ENCODE peak calls at places on chromosomes 11 and 22, in six cellular contexts. One of them, this sample, is unnamed.

GRCh38 chr11:134055029-134055428 is 13.8 kb upstream of the JAM3 start:
- DNase-seq in HepG2: no peak
- DNase-seq in H1: peak
- DNase-seq in GM12878: no peak
- DNase-seq in K562: no peak
- DNase-seq in GM12891: no peak
- DNase-seq in this sample: no peak

GRCh38 chr11:14075118-14075601 is 112.6 kb downstream of the SPON1 start:
- DNase-seq in H1: no peak
- DNase-seq in GM12878: no peak
- DNase-seq in K562: no peak
- DNase-seq in HepG2: no peak
- DNase-seq in GM12891: no peak
- DNase-seq in this sample: no peak

GRCh38 chr11:17839973-17840611 is 105.5 kb downstream of the KCNC1 start:
- DNase-seq in HepG2: no peak
- DNase-seq in GM12878: no peak
- DNase-seq in GM12891: no peak
- DNase-seq in H1: no peak
- DNase-seq in K562: no peak
- DNase-seq in this sample: no peak

GRCh38 chr11:92765965-92766371 is 203.5 kb upstream of the MTNR1B start:
- DNase-seq in GM12878: no peak
- DNase-seq in H1: peak
- DNase-seq in HepG2: no peak
- DNase-seq in GM12891: no peak
- DNase-seq in K562: no peak
- DNase-seq in this sample: no peak

GRCh38 chr11:124424384-124424921 is at the start of gene OR8B4:
- DNase-seq in HepG2: no peak
- DNase-seq in GM12878: no peak
- DNase-seq in H1: no peak
- DNase-seq in GM12891: no peak
- DNase-seq in K562: no peak
- DNase-seq in this sample: no peak

GRCh38 chr11:17408641-17409040 is 20.2 kb upstream of the KCNJ11 start:
- DNase-seq in GM12878: no peak
- DNase-seq in H1: no peak
- DNase-seq in GM12891: no peak
- DNase-seq in HepG2: no peak
- DNase-seq in K562: no peak
- DNase-seq in this sample: no peak

GRCh38 chr11:12769834-12770345 is 95.7 kb downstream of the TEAD1 start:
- DNase-seq in GM12878: no peak
- DNase-seq in H1: no peak
- DNase-seq in GM12891: no peak
- DNase-seq in HepG2: no peak
- DNase-seq in K562: no peak
- DNase-seq in this sample: no peak

GRCh38 chr11:92978226-92979111 is 9.0 kb downstream of the MTNR1B start:
- DNase-seq in HepG2: no peak
- DNase-seq in K562: no peak
- DNase-seq in H1: no peak
- DNase-seq in GM12878: no peak
- DNase-seq in GM12891: no peak
- DNase-seq in this sample: no peak

GRCh38 chr11:108003623-108004022 is 5.1 kb upstream of the CUL5 start:
- DNase-seq in HepG2: no peak
- DNase-seq in GM12891: no peak
- DNase-seq in H1: no peak
- DNase-seq in K562: no peak
- DNase-seq in GM12878: no peak
- DNase-seq in this sample: no peak

GRCh38 chr11:115222218-115222862 is 281.9 kb downstream of the CADM1 start:
- DNase-seq in H1: no peak
- DNase-seq in GM12891: peak
- DNase-seq in K562: peak
- DNase-seq in GM12878: peak
- DNase-seq in HepG2: peak
- DNase-seq in this sample: peak

GRCh38 chr22:17234144-17234623 is 14.9 kb upstream of the ADA2 start:
- DNase-seq in GM12891: no peak
- DNase-seq in H1: peak
- DNase-seq in K562: no peak
- DNase-seq in GM12878: no peak
- DNase-seq in HepG2: no peak
- DNase-seq in this sample: no peak

GRCh38 chr22:26658671-26659478 is 1.5 kb downstream of the MIAT start:
- DNase-seq in K562: peak
- DNase-seq in H1: peak
- DNase-seq in GM12878: no peak
- DNase-seq in HepG2: no peak
- DNase-seq in GM12891: peak
- DNase-seq in this sample: peak

GRCh38 chr22:23289851-23290724 is 109.8 kb downstream of the BCR start:
- DNase-seq in H1: peak
- DNase-seq in GM12878: no peak
- DNase-seq in GM12891: peak
- DNase-seq in K562: peak
- DNase-seq in HepG2: peak
- DNase-seq in this sample: peak

GRCh38 chr22:46000081-46001027 is 23.4 kb upstream of the WNT7B start:
- DNase-seq in HepG2: no peak
- DNase-seq in H1: no peak
- DNase-seq in K562: no peak
- DNase-seq in GM12891: no peak
- DNase-seq in GM12878: no peak
- DNase-seq in this sample: no peak

GRCh38 chr11:116263020-116263419 is 509.8 kb downstream of the BUD13 start:
- DNase-seq in K562: no peak
- DNase-seq in HepG2: no peak
- DNase-seq in GM12891: no peak
- DNase-seq in GM12878: no peak
- DNase-seq in H1: no peak
- DNase-seq in this sample: no peak

GRCh38 chr22:25900880-25901279 is 158.9 kb downstream of the MYO18B start:
- DNase-seq in HepG2: no peak
- DNase-seq in GM12878: no peak
- DNase-seq in GM12891: no peak
- DNase-seq in H1: no peak
- DNase-seq in K562: peak
- DNase-seq in this sample: no peak

GRCh38 chr11:36196476-36197099 is 92.6 kb downstream of the COMMD9 start:
- DNase-seq in K562: no peak
- DNase-seq in GM12891: no peak
- DNase-seq in HepG2: no peak
- DNase-seq in H1: no peak
- DNase-seq in GM12878: no peak
- DNase-seq in this sample: no peak

GRCh38 chr11:45159781-45160365 is 13.4 kb downstream of the PRDM11 start:
- DNase-seq in GM12878: no peak
- DNase-seq in HepG2: no peak
- DNase-seq in H1: no peak
- DNase-seq in K562: no peak
- DNase-seq in GM12891: no peak
- DNase-seq in this sample: no peak

DNA sequence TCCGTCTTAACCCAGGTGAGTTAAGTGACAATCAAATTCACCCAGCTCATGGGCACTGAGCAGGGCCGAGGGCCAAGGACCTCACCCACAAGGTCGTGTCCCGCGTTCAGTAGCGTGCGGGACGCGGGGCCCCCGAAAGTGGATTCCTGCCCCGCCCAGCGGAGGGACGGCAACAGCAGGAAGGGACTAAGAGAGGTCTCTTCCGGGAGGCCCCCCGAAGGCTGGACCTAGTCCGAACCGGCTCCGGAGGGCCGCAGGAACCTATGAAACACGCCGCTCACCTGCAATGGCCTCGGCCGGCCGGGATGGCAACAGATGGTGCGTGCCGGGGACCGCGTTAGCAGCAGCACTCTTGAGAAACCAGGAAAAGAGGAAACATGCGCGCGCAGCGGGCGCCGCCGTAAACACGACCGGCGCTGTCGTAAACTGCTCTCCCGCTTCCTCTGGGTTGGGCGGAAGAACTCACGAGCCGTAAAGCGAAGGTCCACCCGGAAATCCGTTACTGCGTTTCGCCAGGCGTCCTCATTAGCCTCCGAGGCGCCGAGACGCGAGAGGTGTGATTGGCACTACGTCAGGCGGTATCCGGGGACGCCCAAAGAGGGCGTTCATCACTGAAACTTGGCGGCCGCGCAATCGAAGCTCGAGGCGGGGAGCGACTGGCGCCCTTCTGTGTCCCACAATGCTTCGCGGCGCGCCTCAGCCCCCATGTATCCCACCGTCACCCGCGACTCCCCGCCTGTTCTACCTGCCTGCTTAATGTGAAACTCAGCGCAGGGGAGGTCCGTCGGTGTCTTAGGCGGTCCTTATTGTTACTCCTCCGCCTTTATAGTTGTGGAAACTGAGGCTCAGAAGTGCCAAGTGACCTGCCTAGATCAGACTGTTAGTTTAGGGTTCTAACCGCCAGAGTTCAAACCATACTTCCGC is at the start of gene EIF3D:
- DNase-seq in GM12878: peak
- DNase-seq in HepG2: peak
- DNase-seq in K562: peak
- DNase-seq in GM12891: peak
- DNase-seq in H1: peak
- DNase-seq in this sample: peak
- TF ChIP-seq POLR2A in GM12878: peak
- TF ChIP-seq POLR2A in HepG2: peak
- TF ChIP-seq POLR2A in K562: peak
- TF ChIP-seq POLR2A in GM12891: peak
- TF ChIP-seq POLR2A in H1: peak
- TF ChIP-seq POLR2A in this sample: peak

GRCh38 chr11:27930946-27931345 is 177.0 kb downstream of the KIF18A start:
- DNase-seq in GM12878: no peak
- DNase-seq in HepG2: no peak
- DNase-seq in K562: no peak
- DNase-seq in GM12891: no peak
- DNase-seq in H1: no peak
- DNase-seq in this sample: no peak
- TF ChIP-seq POLR2AphosphoS5 in GM12878: no peak
- TF ChIP-seq POLR2AphosphoS5 in HepG2: no peak
- TF ChIP-seq POLR2AphosphoS5 in K562: no peak
- TF ChIP-seq POLR2AphosphoS5 in GM12891: no peak
- TF ChIP-seq POLR2AphosphoS5 in H1: no peak
- TF ChIP-seq POLR2AphosphoS5 in this sample: no peak

DNA sequence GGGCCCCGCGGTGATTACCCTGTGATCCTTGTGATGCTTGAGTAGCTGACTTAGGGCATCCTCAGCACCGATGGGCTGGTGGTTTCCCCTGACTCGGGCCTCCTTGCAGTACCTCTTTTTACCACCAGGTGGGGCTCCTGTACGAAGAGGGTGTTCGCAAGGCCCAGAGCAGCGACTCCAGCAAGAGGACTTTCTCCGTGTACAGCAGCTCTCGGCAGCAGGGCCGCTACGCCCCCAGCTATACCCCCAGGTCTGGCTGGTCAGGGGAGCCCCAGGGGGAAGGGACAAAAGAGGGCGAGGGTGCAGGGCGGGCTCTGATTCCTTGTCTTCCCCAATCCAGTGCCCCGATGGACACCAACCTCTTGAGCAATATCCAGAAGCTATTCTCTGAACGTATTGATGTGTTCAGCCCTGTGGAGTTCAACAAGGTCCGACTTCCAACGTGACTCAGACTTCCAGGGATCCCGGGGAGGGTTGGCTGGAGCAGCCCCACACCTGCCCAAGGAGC is 1.3 kb upstream of the TM7SF2 start:
- DNase-seq in H1: peak
- DNase-seq in K562: peak
- DNase-seq in HepG2: peak
- DNase-seq in GM12891: peak
- DNase-seq in GM12878: no peak
- DNase-seq in this sample: peak
- TF ChIP-seq TAF1 in H1: no peak
- TF ChIP-seq TAF1 in K562: no peak
- TF ChIP-seq TAF1 in HepG2: no peak
- TF ChIP-seq TAF1 in GM12891: no peak
- TF ChIP-seq TAF1 in GM12878: no peak
- TF ChIP-seq TAF1 in this sample: no peak

DNA sequence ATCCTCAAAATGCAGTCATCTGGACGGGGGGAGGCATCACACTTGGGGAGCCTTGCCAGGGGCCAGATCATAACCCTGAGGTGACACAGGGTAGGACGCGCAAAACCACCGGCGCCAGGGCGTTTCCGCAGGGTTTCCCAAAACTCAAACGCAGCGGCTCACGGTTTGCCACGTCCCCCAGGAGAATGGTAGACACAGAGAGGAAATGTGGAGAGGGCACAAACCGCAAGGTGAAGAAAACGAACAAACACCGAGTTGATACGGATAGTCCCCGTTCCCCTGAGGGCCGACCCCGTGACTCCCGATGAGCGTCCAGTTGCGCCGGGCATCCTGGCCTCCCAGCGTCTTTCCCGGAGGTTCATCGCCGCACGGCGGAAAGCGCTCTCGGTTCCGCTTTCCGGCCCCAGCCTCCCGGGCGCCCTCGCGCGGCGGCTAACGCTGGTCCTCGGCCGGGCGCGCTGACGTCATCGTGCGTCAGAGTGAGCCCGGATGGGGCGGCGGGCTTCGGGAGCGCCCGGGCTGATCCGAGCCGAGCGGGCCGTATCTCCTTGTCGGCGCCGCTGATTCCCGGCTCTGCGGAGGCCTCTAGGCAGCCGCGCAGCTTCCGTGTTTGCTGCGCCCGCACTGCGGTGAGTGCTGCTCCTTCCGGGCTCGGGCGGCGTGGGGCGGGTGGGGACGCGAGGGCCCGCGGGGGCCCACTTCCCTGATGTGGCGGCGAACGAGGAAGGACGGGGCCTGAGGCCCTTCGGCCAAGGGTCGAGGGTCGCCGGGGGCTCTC is at the start of gene BIRC2:
- DNase-seq in H1: peak
- DNase-seq in K562: peak
- DNase-seq in HepG2: peak
- DNase-seq in GM12878: peak
- DNase-seq in GM12891: peak
- DNase-seq in this sample: peak
- TF ChIP-seq POLR2A in H1: peak
- TF ChIP-seq POLR2A in K562: peak
- TF ChIP-seq POLR2A in HepG2: peak
- TF ChIP-seq POLR2A in GM12878: peak
- TF ChIP-seq POLR2A in GM12891: peak
- TF ChIP-seq POLR2A in this sample: peak

GRCh38 chr11:100925935-100926334 is 203.7 kb downstream of the PGR start:
- DNase-seq in GM12878: peak
- DNase-seq in H1: no peak
- DNase-seq in GM12891: no peak
- DNase-seq in K562: peak
- DNase-seq in HepG2: no peak
- DNase-seq in this sample: no peak

GRCh38 chr11:100930185-100930778 is 199.3 kb downstream of the PGR start:
- DNase-seq in GM12878: no peak
- DNase-seq in H1: no peak
- DNase-seq in HepG2: peak
- DNase-seq in GM12891: no peak
- DNase-seq in K562: peak
- DNase-seq in this sample: no peak

GRCh38 chr11:100929377-100929776 is 200.2 kb downstream of the PGR start:
- DNase-seq in H1: no peak
- DNase-seq in GM12878: no peak
- DNase-seq in GM12891: no peak
- DNase-seq in K562: no peak
- DNase-seq in HepG2: no peak
- DNase-seq in this sample: no peak

GRCh38 chr11:100928426-100928825 is 201.2 kb downstream of the PGR start:
- DNase-seq in K562: no peak
- DNase-seq in HepG2: no peak
- DNase-seq in GM12878: no peak
- DNase-seq in GM12891: no peak
- DNase-seq in H1: no peak
- DNase-seq in this sample: no peak

GRCh38 chr11:100927579-100927978 is 202.0 kb downstream of the PGR start:
- DNase-seq in GM12891: no peak
- DNase-seq in GM12878: no peak
- DNase-seq in HepG2: no peak
- DNase-seq in H1: no peak
- DNase-seq in K562: no peak
- DNase-seq in this sample: no peak
- TF ChIP-seq POLR2AphosphoS5 in GM12891: no peak
- TF ChIP-seq POLR2AphosphoS5 in GM12878: no peak
- TF ChIP-seq POLR2AphosphoS5 in HepG2: no peak
- TF ChIP-seq POLR2AphosphoS5 in H1: no peak
- TF ChIP-seq POLR2AphosphoS5 in K562: no peak
- TF ChIP-seq POLR2AphosphoS5 in this sample: no peak